ENCODE peak calls at places on chromosome 6, in eight cellular contexts. D is AG10803, K is A549, X is epithelial cell of esophagus, O is Calu3, R is stomach, F is progenitor cell of endocrine pancreas, G is psoas muscle. V is an unnamed sample.

GRCh38 chr6:52499026-52499425 is 77.8 kb downstream of the TRAM2 start:
- DNase-seq in F (no peak), O (no peak), G (no peak), X (peak; percentile 48), D (peak; percentile 75), K (no peak), R (no peak), V (no peak)

GRCh38 chr6:104689551-104690205 is 170.0 kb downstream of the HACE1 start:
- DNase-seq in R (no peak), G (no peak), K (no peak), X (peak; percentile 81), D (peak; percentile 55), O (no peak), F (no peak), V (no peak)

GRCh38 chr6:13574571-13575376 is at the start of gene SIRT5:
- DNase-seq in O (peak; percentile 82), R (peak; percentile 83), F (peak; percentile 64), X (peak; percentile 90), D (peak; percentile 83), G (peak; percentile 87), K (peak; percentile 91), V (peak; percentile 80)

GRCh38 chr6:68229566-68229965 is 405.5 kb upstream of the ADGRB3 start:
- DNase-seq in G (no peak), X (no peak), R (no peak), O (no peak), K (no peak), D (no peak), F (no peak), V (no peak)

GRCh38 chr6:54860132-54860531 is 13.6 kb downstream of the FAM83B start:
- DNase-seq in D (no peak), G (no peak), K (no peak), F (no peak), R (no peak), O (no peak), X (no peak), V (no peak)

GRCh38 chr6:25596928-25597818 is 54.8 kb upstream of the SCGN start:
- DNase-seq in D (no peak), F (no peak), R (no peak), K (no peak), O (no peak), G (no peak), X (no peak), V (no peak)

GRCh38 chr6:9539231-9539755 is 875.6 kb downstream of the TFAP2A start:
- DNase-seq in K (peak; percentile 26), R (peak; percentile 29), G (no peak), D (no peak), O (peak; percentile 48), X (no peak), F (no peak), V (no peak)

GRCh38 chr6:40054186-40054585 is 119.9 kb upstream of the MOCS1 start:
- DNase-seq in R (no peak), D (no peak), X (no peak), G (no peak), F (no peak), K (no peak), O (no peak), V (no peak)

GRCh38 chr6:43496370-43497128 is 13.6 kb downstream of the LRRC73 start:
- DNase-seq in D (peak; percentile 65), X (peak; percentile 96), K (peak; percentile 22), G (peak; percentile 60), O (peak; percentile 75), R (no peak), F (no peak), V (peak; percentile 54)

GRCh38 chr6:43497129-43497396 is 13.1 kb downstream of the LRRC73 start:
- DNase-seq in O (no peak), R (no peak), F (no peak), X (no peak), K (no peak), G (peak; percentile 44), D (no peak), V (no peak)

GRCh38 chr6:43494321-43494720 is 15.8 kb downstream of the LRRC73 start:
- DNase-seq in O (no peak), X (no peak), D (no peak), K (no peak), F (no peak), R (no peak), G (no peak), V (no peak)

GRCh38 chr6:43494766-43495165 is 15.4 kb downstream of the LRRC73 start:
- DNase-seq in K (no peak), F (no peak), R (no peak), G (no peak), O (no peak), D (no peak), X (no peak), V (no peak)

GRCh38 chr6:43495409-43495941 is 14.7 kb downstream of the LRRC73 start:
- DNase-seq in D (no peak), R (no peak), O (peak; percentile 51), F (no peak), G (no peak), K (no peak), X (peak; percentile 54), V (no peak)
- TF ChIP-seq CTCF in D (peak; percentile 35), R (no peak), O (peak; percentile 37), F (peak; percentile 13), G (no peak), K (no peak), X (peak; percentile 46), V (peak; percentile 10)

GRCh38 chr6:71510057-71510713 is 221.6 kb downstream of the OGFRL1 start:
- DNase-seq in G (peak; percentile 49), O (peak; percentile 80), X (peak; percentile 66), F (no peak), D (peak; percentile 80), R (peak; percentile 43), K (peak; percentile 57), V (peak; percentile 34)
- TF ChIP-seq CTCF in G (peak; percentile 54), O (peak; percentile 75), X (peak; percentile 68), F (peak; percentile 48), D (peak; percentile 85), R (no peak), K (peak; percentile 58), V (peak; percentile 34)

GRCh38 chr6:6515691-6516607 is 72.6 kb upstream of the LY86 start:
- DNase-seq in G (no peak), D (no peak), R (no peak), O (no peak), K (no peak), F (no peak), X (no peak), V (peak; percentile 36)

GRCh38 chr6:6519028-6519427 is 69.5 kb upstream of the LY86 start:
- DNase-seq in F (no peak), D (no peak), O (no peak), R (no peak), X (no peak), G (no peak), K (no peak), V (no peak)

GRCh38 chr6:6516643-6517042 is 71.9 kb upstream of the LY86 start:
- DNase-seq in D (no peak), O (no peak), R (no peak), K (no peak), F (no peak), G (peak; percentile 67), X (no peak), V (no peak)

GRCh38 chr6:6518627-6519026 is 69.9 kb upstream of the LY86 start:
- DNase-seq in G (no peak), O (no peak), K (no peak), F (no peak), D (no peak), X (no peak), R (no peak), V (no peak)

GRCh38 chr6:6517059-6517458 is 71.5 kb upstream of the LY86 start:
- DNase-seq in G (no peak), X (no peak), F (no peak), K (no peak), D (no peak), O (no peak), R (no peak), V (no peak)
- TF ChIP-seq CTCF in G (no peak), X (no peak), F (no peak), K (no peak), D (no peak), O (no peak), R (no peak), V (no peak)

GRCh38 chr6:72617721-72618120 is 4.1 kb upstream of the KCNQ5 start:
- DNase-seq in K (no peak), F (no peak), X (no peak), D (no peak), R (no peak), O (no peak), G (no peak), V (no peak)
- TF ChIP-seq CTCF in K (no peak), F (no peak), X (no peak), D (no peak), R (no peak), O (no peak), G (no peak), V (no peak)

DNA sequence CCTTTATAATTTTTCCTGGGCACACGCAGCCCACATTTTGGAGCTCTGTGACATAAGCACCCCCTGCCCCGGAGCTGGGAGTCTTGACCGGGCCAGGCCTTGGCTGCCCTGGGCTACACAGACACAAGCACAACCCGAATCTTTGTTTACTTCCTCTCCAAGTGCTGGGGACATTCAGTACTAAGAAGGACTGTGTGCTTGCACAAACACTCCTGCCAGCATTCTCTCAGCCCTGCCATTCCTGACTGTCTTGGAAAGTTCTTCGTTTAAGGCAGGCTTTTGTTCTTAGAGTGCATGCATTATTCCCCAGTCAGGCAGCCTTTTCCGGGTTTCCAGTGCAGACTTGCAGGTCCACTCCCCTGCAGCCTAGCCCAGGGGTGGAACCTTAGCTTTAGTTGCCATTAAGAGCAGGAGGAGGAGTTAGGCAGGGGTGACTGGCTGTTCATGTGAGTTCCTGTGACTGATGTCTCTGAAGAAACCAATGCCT is 28.6 kb downstream of the FOXO3 start:
- DNase-seq in O (peak; percentile 80), R (peak; percentile 85), K (peak; percentile 71), D (peak; percentile 34), X (peak; percentile 100), G (peak; percentile 90), F (peak; percentile 21), V (peak; percentile 22)
- TF ChIP-seq CTCF in O (no peak), R (no peak), K (no peak), D (no peak), X (no peak), G (no peak), F (no peak), V (no peak)

GRCh38 chr6:151021878-151022277 is 156.4 kb downstream of the MTHFD1L start:
- DNase-seq in D (no peak), R (no peak), O (no peak), K (no peak), G (no peak), F (no peak), X (no peak), V (no peak)
- TF ChIP-seq CTCF in D (no peak), R (no peak), O (no peak), K (no peak), G (no peak), F (no peak), X (no peak), V (no peak)

GRCh38 chr6:21596379-21597242 is 3.1 kb downstream of the SOX4 start:
- DNase-seq in K (peak; percentile 67), G (peak; percentile 68), R (peak; percentile 31), F (no peak), X (peak; percentile 59), D (peak; percentile 57), O (peak; percentile 59), V (peak; percentile 56)
- TF ChIP-seq CTCF in K (peak; percentile 68), G (peak; percentile 53), R (no peak), F (peak; percentile 62), X (peak; percentile 41), D (peak; percentile 64), O (peak; percentile 60), V (peak; percentile 3)

V was measured in GM20000.